ENCODE peak calls at places on chromosomes 16 and 17, in four cellular contexts. O is Caco-2, Z is AG04450, H is tibial nerve. E is an unnamed sample.
A peak's percentile ranks its signal among the peaks of the same experiment; 100 is the strongest.

GRCh38 chr16:79605999-79606398 is 5.5 kb upstream of the MAF start:
- DNase-seq in O (no peak), Z (no peak), H (no peak), E (no peak)

GRCh38 chr16:68216240-68216639 is 19.7 kb downstream of the ESRP2 start:
- DNase-seq in H (no peak), Z (no peak), O (no peak), E (no peak)

GRCh38 chr16:69703638-69704037 is 22.7 kb downstream of the NQO1 start:
- DNase-seq in O (no peak), H (no peak), Z (no peak), E (no peak)

GRCh38 chr17:55005520-55005919 is 37.0 kb downstream of the STXBP4 start:
- DNase-seq in Z (no peak), H (no peak), O (peak; percentile 24), E (no peak)

GRCh38 chr17:64400644-64401043 is 10.0 kb upstream of the PECAM1 start:
- DNase-seq in H (no peak), Z (no peak), O (no peak), E (no peak)

GRCh38 chr16:22653876-22654275 is 143.2 kb downstream of the NPIPB5 start:
- DNase-seq in Z (no peak), H (no peak), O (no peak), E (no peak)

GRCh38 chr16:984106-984505 is 2.5 kb downstream of the SOX8 start:
- DNase-seq in Z (no peak), O (no peak), H (no peak), E (no peak)

GRCh38 chr16:68901910-68902309 is 58.6 kb downstream of the TANGO6 start:
- DNase-seq in H (no peak), O (no peak), Z (peak; percentile 37), E (peak; percentile 46)

GRCh38 chr16:24001706-24002105 is 165.9 kb downstream of the PRKCB start:
- DNase-seq in Z (no peak), O (no peak), H (no peak), E (no peak)

GRCh38 chr17:45043268-45043681 is 8.2 kb downstream of the DCAKD start:
- DNase-seq in O (no peak), Z (no peak), H (no peak), E (no peak)

GRCh38 chr17:21262259-21262993 is 9.2 kb upstream of the NATD1 start:
- DNase-seq in O (no peak), H (no peak), Z (no peak), E (no peak)

GRCh38 chr17:75738218-75738802 is 17.1 kb downstream of the ITGB4 start:
- DNase-seq in H (no peak), Z (no peak), O (no peak), E (no peak)

GRCh38 chr17:56867948-56868376 is 34.0 kb downstream of the DGKE start:
- DNase-seq in H (no peak), O (no peak), Z (peak; percentile 3), E (no peak)

GRCh38 chr16:69848635-69849545 is 86.8 kb downstream of the WWP2 start:
- DNase-seq in Z (peak; percentile 84), H (peak; percentile 81), O (no peak), E (peak; percentile 78)

GRCh38 chr17:63827002-63827800 is at the start of the genes FTSJ3 and PSMC5:
- DNase-seq in O (peak; percentile 96), H (peak; percentile 95), Z (peak; percentile 85), E (peak; percentile 66)

GRCh38 chr16:80557037-80557436 is 16.2 kb downstream of the DYNLRB2 start:
- DNase-seq in Z (no peak), H (no peak), O (no peak), E (no peak)

DNA sequence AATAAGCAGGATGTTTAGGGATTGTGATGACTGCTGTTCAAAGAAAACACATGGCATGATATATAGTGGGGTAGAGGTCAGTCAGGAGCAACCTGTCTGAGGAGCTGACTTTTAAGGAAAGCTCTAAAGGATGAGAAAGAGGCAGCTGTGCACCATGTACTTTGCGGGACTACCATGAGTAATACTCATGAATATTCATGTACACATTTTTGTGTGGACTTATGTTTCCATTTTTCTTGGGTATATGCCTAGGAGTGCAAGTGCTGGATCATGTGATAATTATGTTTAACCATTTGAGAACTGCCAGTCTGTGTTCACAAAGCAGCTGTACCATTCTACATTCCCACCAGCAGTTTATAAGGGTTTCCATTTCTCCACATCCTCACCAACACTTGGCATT is 35.8 kb downstream of the BEAN1 start:
- DNase-seq in H (no peak), O (no peak), Z (no peak), E (no peak)
- H3K4me3 ChIP-seq in H (no peak overlapping the region), O (no peak overlapping the region), Z (no peak overlapping the region), E (no peak overlapping the region)

GRCh38 chr16:72300892-72301291 is 128.9 kb upstream of the PMFBP1 start:
- DNase-seq in O (no peak), H (no peak), Z (no peak), E (no peak)
- H3K4me3 ChIP-seq in O (no peak overlapping the region), H (no peak overlapping the region), Z (no peak overlapping the region), E (no peak overlapping the region)

GRCh38 chr17:8408371-8408770 is 10.7 kb upstream of the RNF222 start:
- DNase-seq in Z (no peak), O (no peak), H (no peak), E (no peak)
- H3K4me3 ChIP-seq in Z (no peak overlapping the region), O (no peak overlapping the region), H (no peak overlapping the region), E (no peak overlapping the region)

GRCh38 chr17:36643086-36643685 is 41.8 kb downstream of the MRM1 start:
- DNase-seq in O (no peak), Z (no peak), H (no peak), E (no peak)

GRCh38 chr17:36640346-36640745 is 39.0 kb downstream of the MRM1 start:
- DNase-seq in Z (no peak), O (no peak), H (no peak), E (no peak)

GRCh38 chr17:36640836-36641235 is 39.5 kb downstream of the MRM1 start:
- DNase-seq in Z (no peak), O (no peak), H (no peak), E (no peak)

GRCh38 chr17:36641877-36642845 is 40.8 kb downstream of the MRM1 start:
- DNase-seq in O (no peak), Z (no peak), H (no peak), E (no peak)

GRCh38 chr17:36641331-36641876 is 40.0 kb downstream of the MRM1 start:
- DNase-seq in Z (no peak), O (no peak), H (no peak), E (no peak)
- H3K4me3 ChIP-seq in Z (peak overlapping the region; percentile 22), O (peak overlapping the region; percentile 9), H (no peak overlapping the region), E (peak overlapping the region; percentile 29)

DNA sequence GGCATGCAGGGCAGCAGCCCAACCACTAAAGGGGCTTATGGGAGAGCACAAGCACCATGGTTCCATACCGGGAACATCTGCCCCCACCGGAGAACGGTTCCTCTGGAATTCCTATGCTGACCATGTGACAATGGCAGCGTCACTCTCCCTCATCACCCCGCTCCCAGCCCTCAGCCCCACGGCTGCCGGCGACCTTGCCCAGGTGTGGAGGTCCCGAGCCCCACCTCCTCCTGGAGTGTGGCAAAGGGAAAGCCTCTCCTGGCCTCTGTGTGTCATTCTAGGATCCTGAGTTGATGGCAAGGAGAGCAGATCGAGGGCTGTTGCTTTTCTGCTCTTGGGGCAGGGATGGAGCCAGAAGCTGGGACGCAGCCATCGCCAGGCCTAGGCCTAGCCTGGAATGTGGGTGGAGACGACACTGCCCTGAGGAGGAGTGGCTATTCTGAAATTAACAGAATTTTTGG is 17.8 kb upstream of the RNPS1 start:
- DNase-seq in Z (no peak), H (no peak), O (no peak), E (no peak)
- H3K4me3 ChIP-seq in Z (no peak overlapping the region), H (no peak overlapping the region), O (no peak overlapping the region), E (no peak overlapping the region)

GRCh38 chr17:9035249-9035648 is 13.9 kb downstream of the NTN1 start:
- DNase-seq in O (no peak), Z (no peak), H (no peak), E (no peak)

GRCh38 chr17:9028632-9029570 is 7.6 kb downstream of the NTN1 start:
- DNase-seq in Z (no peak), H (no peak), O (no peak), E (no peak)

GRCh38 chr17:9036336-9036735 is 15.0 kb downstream of the NTN1 start:
- DNase-seq in Z (no peak), H (no peak), O (no peak), E (no peak)

GRCh38 chr17:9032151-9032550 is 10.8 kb downstream of the NTN1 start:
- DNase-seq in Z (no peak), H (no peak), O (no peak), E (no peak)

GRCh38 chr17:9032583-9032982 is 11.3 kb downstream of the NTN1 start:
- DNase-seq in H (no peak), Z (no peak), O (no peak), E (no peak)
- H3K4me3 ChIP-seq in H (no peak overlapping the region), Z (no peak overlapping the region), O (no peak overlapping the region), E (no peak overlapping the region)

GRCh38 chr16:17309510-17309909 is 161.2 kb downstream of the XYLT1 start:
- DNase-seq in H (no peak), Z (no peak), O (no peak), E (no peak)
- H3K4me3 ChIP-seq in H (no peak overlapping the region), Z (no peak overlapping the region), O (no peak overlapping the region), E (no peak overlapping the region)

GRCh38 chr16:30923554-30924085 is at the start of gene FBXL19:
- DNase-seq in H (no peak), Z (no peak), O (peak; percentile 28), E (no peak)

GRCh38 chr16:30925646-30926332 is 2.4 kb downstream of the FBXL19 start:
- DNase-seq in O (no peak), H (no peak), Z (no peak), E (no peak)

GRCh38 chr16:30922960-30923535 is 324 bp upstream of the FBXL19 start:
- DNase-seq in O (peak; percentile 97), Z (peak; percentile 99), H (peak; percentile 99), E (peak; percentile 98)

GRCh38 chr16:30924797-30925645 is 1.6 kb downstream of the FBXL19 start:
- DNase-seq in O (no peak), Z (no peak), H (no peak), E (no peak)

DNA sequence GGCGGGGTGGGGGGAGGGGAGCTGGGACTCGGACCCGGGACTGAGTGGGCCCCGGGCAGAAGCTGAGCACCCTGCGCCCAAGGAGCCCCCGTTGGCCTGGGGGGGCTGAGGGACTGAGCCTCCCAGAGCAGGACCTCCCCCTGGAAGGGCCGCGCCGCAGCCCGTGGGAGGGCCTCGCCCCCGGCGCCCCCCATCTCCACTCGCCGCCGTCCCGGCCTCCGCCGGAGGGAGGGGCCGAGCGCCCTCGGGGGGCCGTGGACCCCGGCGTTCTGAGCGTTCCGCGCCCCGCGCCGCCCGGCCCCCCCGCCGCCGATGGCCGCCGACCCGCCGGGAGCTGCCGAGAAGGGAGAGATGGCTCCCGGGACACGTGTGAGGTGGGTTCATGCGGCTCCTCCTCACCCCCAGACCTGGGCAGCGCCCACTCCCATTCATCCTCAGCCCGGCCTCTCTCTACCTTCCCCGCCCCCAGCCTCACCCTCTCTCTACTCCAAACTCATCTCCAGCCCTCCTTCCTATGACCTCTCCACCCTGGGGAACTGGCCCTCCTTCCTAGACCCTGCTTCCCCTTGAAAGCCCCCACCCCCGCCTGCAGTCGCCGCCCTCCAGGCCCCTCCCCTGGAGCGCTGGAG is 828 bp downstream of the FBXL19 start:
- DNase-seq in O (peak; percentile 20), H (no peak), Z (no peak), E (no peak)
- H3K4me3 ChIP-seq in O (peak overlapping the region; percentile 49), H (peak overlapping the region; percentile 56), Z (peak overlapping the region; percentile 74), E (peak overlapping the region; percentile 89)

E was measured in AG09309.